ENCODE peak calls at places on chromosomes 16 and 17, in seven cellular contexts. One of them, this sample, is unnamed.
A peak's percentile ranks its signal among the peaks of the same experiment; 100 is the strongest.

GRCh38 chr16:50505714-50506542 is 42.3 kb upstream of the NKD1 start:
- DNase-seq in hepatocyte: peak; percentile 57
- DNase-seq in thoracic aorta: no peak
- DNase-seq in uterus: no peak
- DNase-seq in lower lobe of right lung: no peak
- DNase-seq in heart left ventricle: no peak
- DNase-seq in psoas muscle: no peak
- DNase-seq in this sample: no peak

GRCh38 chr16:88799569-88800276 is 3.9 kb upstream of the CDT1 start:
- DNase-seq in hepatocyte: no peak
- DNase-seq in thoracic aorta: no peak
- DNase-seq in uterus: no peak
- DNase-seq in lower lobe of right lung: no peak
- DNase-seq in heart left ventricle: no peak
- DNase-seq in psoas muscle: peak; percentile 38
- DNase-seq in this sample: no peak

GRCh38 chr17:47315451-47316266 is 8.1 kb upstream of the EFCAB13 start:
- DNase-seq in hepatocyte: peak; percentile 81
- DNase-seq in thoracic aorta: no peak
- DNase-seq in uterus: peak; percentile 60
- DNase-seq in lower lobe of right lung: no peak
- DNase-seq in heart left ventricle: peak; percentile 37
- DNase-seq in psoas muscle: no peak
- DNase-seq in this sample: no peak

GRCh38 chr17:50168319-50168718 is 2.5 kb downstream of the SGCA start:
- DNase-seq in hepatocyte: no peak
- DNase-seq in thoracic aorta: no peak
- DNase-seq in uterus: no peak
- DNase-seq in lower lobe of right lung: peak; percentile 21
- DNase-seq in heart left ventricle: no peak
- DNase-seq in psoas muscle: peak; percentile 48
- DNase-seq in this sample: peak; percentile 58

GRCh38 chr17:1267471-1267947 is 2.7 kb upstream of the BHLHA9 start:
- DNase-seq in hepatocyte: no peak
- DNase-seq in thoracic aorta: peak; percentile 11
- DNase-seq in uterus: peak; percentile 47
- DNase-seq in lower lobe of right lung: no peak
- DNase-seq in heart left ventricle: no peak
- DNase-seq in psoas muscle: no peak
- DNase-seq in this sample: no peak

GRCh38 chr17:65823713-65824112 is 262.3 kb upstream of the AXIN2 start:
- DNase-seq in hepatocyte: no peak
- DNase-seq in thoracic aorta: no peak
- DNase-seq in uterus: no peak
- DNase-seq in lower lobe of right lung: no peak
- DNase-seq in heart left ventricle: no peak
- DNase-seq in psoas muscle: no peak
- DNase-seq in this sample: no peak

GRCh38 chr16:84851192-84852127 is 31.7 kb downstream of the CRISPLD2 start:
- DNase-seq in hepatocyte: peak; percentile 81
- DNase-seq in thoracic aorta: no peak
- DNase-seq in uterus: no peak
- DNase-seq in lower lobe of right lung: no peak
- DNase-seq in heart left ventricle: no peak
- DNase-seq in psoas muscle: peak; percentile 38
- DNase-seq in this sample: peak; percentile 59

GRCh38 chr16:31411024-31411845 is 16.9 kb downstream of the COX6A2 start:
- DNase-seq in hepatocyte: no peak
- DNase-seq in thoracic aorta: no peak
- DNase-seq in uterus: no peak
- DNase-seq in lower lobe of right lung: no peak
- DNase-seq in heart left ventricle: no peak
- DNase-seq in psoas muscle: no peak
- DNase-seq in this sample: no peak

GRCh38 chr17:65794572-65794971 is 233.1 kb upstream of the AXIN2 start:
- DNase-seq in hepatocyte: peak; percentile 28
- DNase-seq in thoracic aorta: no peak
- DNase-seq in uterus: no peak
- DNase-seq in lower lobe of right lung: no peak
- DNase-seq in heart left ventricle: no peak
- DNase-seq in psoas muscle: no peak
- DNase-seq in this sample: no peak

GRCh38 chr16:5793556-5793955 is 696.0 kb upstream of the EEF2KMT start:
- DNase-seq in hepatocyte: no peak
- DNase-seq in thoracic aorta: no peak
- DNase-seq in uterus: no peak
- DNase-seq in lower lobe of right lung: no peak
- DNase-seq in heart left ventricle: no peak
- DNase-seq in psoas muscle: no peak
- DNase-seq in this sample: no peak

GRCh38 chr16:5790512-5790911 is 692.9 kb upstream of the EEF2KMT start:
- DNase-seq in hepatocyte: no peak
- DNase-seq in thoracic aorta: no peak
- DNase-seq in uterus: no peak
- DNase-seq in lower lobe of right lung: no peak
- DNase-seq in heart left ventricle: no peak
- DNase-seq in psoas muscle: no peak
- DNase-seq in this sample: no peak

GRCh38 chr16:5791011-5791410 is 693.4 kb upstream of the EEF2KMT start:
- DNase-seq in hepatocyte: no peak
- DNase-seq in thoracic aorta: no peak
- DNase-seq in uterus: no peak
- DNase-seq in lower lobe of right lung: no peak
- DNase-seq in heart left ventricle: no peak
- DNase-seq in psoas muscle: no peak
- DNase-seq in this sample: no peak
- H3K9me3 ChIP-seq in hepatocyte: no peaks in the 10 kb centered on the region
- H3K9me3 ChIP-seq in thoracic aorta: no peaks in the 10 kb centered on the region
- H3K9me3 ChIP-seq in uterus: no peaks in the 10 kb centered on the region
- H3K9me3 ChIP-seq in lower lobe of right lung: no peaks in the 10 kb centered on the region
- H3K9me3 ChIP-seq in heart left ventricle: no peaks in the 10 kb centered on the region
- H3K9me3 ChIP-seq in psoas muscle: no peaks in the 10 kb centered on the region
- H3K9me3 ChIP-seq in this sample: no peaks in the 10 kb centered on the region

DNA sequence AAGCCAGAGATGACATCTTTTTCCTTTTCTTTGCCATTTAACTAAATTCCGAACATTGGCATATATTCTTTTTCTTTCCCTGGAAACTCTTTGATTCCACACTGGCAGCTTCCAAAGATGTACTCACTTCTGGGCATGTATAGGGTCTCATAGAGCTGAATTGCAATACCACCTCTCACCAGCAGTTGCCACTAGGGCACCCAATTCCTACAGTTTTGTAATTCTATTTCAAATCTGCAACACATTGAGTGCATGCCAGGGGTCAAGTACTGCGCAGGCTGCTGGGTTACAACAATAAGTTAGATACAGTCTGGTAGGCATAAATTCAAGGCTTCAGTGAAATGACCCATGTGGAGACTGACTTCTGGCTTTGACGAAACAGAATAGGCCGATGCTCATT is 208.8 kb upstream of the NLRP1 start:
- DNase-seq in hepatocyte: no peak
- DNase-seq in thoracic aorta: no peak
- DNase-seq in uterus: no peak
- DNase-seq in lower lobe of right lung: no peak
- DNase-seq in heart left ventricle: no peak
- DNase-seq in psoas muscle: no peak
- DNase-seq in this sample: no peak
- TF ChIP-seq CTCF in hepatocyte: no peak
- TF ChIP-seq CTCF in thoracic aorta: peak; percentile 20
- TF ChIP-seq CTCF in uterus: no peak
- TF ChIP-seq CTCF in lower lobe of right lung: no peak
- TF ChIP-seq CTCF in heart left ventricle: peak; percentile 46
- TF ChIP-seq CTCF in psoas muscle: no peak
- TF ChIP-seq CTCF in this sample: peak; percentile 17

DNA sequence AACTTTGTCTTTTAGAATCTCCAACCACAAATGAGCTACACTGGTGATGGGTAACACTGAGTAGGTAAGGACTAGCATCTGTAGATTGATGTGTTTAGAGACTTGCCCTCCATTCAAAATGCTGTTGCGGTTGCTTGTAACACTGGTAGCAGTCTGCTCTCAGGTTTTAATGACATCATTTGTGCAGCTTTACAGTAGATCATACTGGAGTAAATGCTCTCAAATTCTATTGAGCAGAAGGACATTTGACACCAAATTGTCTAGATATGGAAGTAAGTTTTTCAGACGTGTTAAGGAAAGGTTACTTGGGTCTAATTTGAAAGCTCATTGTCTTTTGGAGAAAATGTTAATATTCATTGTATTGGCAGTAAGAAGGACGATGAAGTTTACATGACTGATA is 98.9 kb downstream of the NLK start:
- DNase-seq in hepatocyte: no peak
- DNase-seq in thoracic aorta: no peak
- DNase-seq in uterus: no peak
- DNase-seq in lower lobe of right lung: no peak
- DNase-seq in heart left ventricle: no peak
- DNase-seq in psoas muscle: no peak
- DNase-seq in this sample: no peak
- H3K27ac ChIP-seq in hepatocyte: no peak overlapping the region
- H3K27ac ChIP-seq in thoracic aorta: no peak overlapping the region
- H3K27ac ChIP-seq in uterus: no peak overlapping the region
- H3K27ac ChIP-seq in lower lobe of right lung: no peak overlapping the region
- H3K27ac ChIP-seq in heart left ventricle: no peak overlapping the region
- H3K27ac ChIP-seq in psoas muscle: peak overlapping the region; percentile 15
- H3K27ac ChIP-seq in this sample: no peak overlapping the region

GRCh38 chr17:53722407-53722806 is 100.3 kb upstream of the KIF2B start:
- DNase-seq in hepatocyte: peak; percentile 24
- DNase-seq in thoracic aorta: no peak
- DNase-seq in uterus: no peak
- DNase-seq in lower lobe of right lung: no peak
- DNase-seq in heart left ventricle: no peak
- DNase-seq in psoas muscle: no peak
- DNase-seq in this sample: no peak
- H3K9me3 ChIP-seq in hepatocyte: no peaks in the 10 kb centered on the region
- H3K9me3 ChIP-seq in thoracic aorta: no peaks in the 10 kb centered on the region
- H3K9me3 ChIP-seq in uterus: no peaks in the 10 kb centered on the region
- H3K9me3 ChIP-seq in lower lobe of right lung: no peaks in the 10 kb centered on the region
- H3K9me3 ChIP-seq in heart left ventricle: no peaks in the 10 kb centered on the region
- H3K9me3 ChIP-seq in psoas muscle: no peaks in the 10 kb centered on the region
- H3K9me3 ChIP-seq in this sample: peaks cover 17% of the 10 kb centered on the region

GRCh38 chr16:27528294-27528693 is 21.4 kb downstream of the GTF3C1 start:
- DNase-seq in hepatocyte: no peak
- DNase-seq in thoracic aorta: no peak
- DNase-seq in uterus: no peak
- DNase-seq in lower lobe of right lung: no peak
- DNase-seq in heart left ventricle: no peak
- DNase-seq in psoas muscle: no peak
- DNase-seq in this sample: no peak
- TF ChIP-seq CTCF in hepatocyte: no peak
- TF ChIP-seq CTCF in thoracic aorta: no peak
- TF ChIP-seq CTCF in uterus: no peak
- TF ChIP-seq CTCF in lower lobe of right lung: no peak
- TF ChIP-seq CTCF in heart left ventricle: no peak
- TF ChIP-seq CTCF in psoas muscle: no peak
- TF ChIP-seq CTCF in this sample: no peak